ENCODE peak calls at places on chromosomes 5 and 9, in six cellular contexts. M is ovary, K is adrenal gland, C is A549, T is lower leg skin, J is thyroid gland. Q is an unnamed sample.

GRCh38 chr9:114224247-114224610 is 68.9 kb downstream of the COL27A1 start:
- DNase-seq in T (no peak), C (peak), M (no peak), J (no peak), K (no peak), Q (no peak)

GRCh38 chr5:164784230-164784629 is 1278.8 kb downstream of the MAT2B start:
- DNase-seq in C (no peak), M (no peak), J (no peak), T (no peak), K (no peak), Q (no peak)

GRCh38 chr5:142316051-142316450 is 8.8 kb downstream of the SPRY4 start:
- DNase-seq in T (no peak), C (no peak), K (no peak), J (peak), M (no peak), Q (no peak)

GRCh38 chr5:149271717-149272558 is at the start of gene AFAP1L1:
- DNase-seq in C (peak), J (peak), K (peak), M (peak), T (peak), Q (no peak)

GRCh38 chr5:146400206-146400605 is 46.9 kb upstream of the TCERG1 start:
- DNase-seq in J (no peak), M (no peak), K (no peak), T (no peak), C (no peak), Q (no peak)

GRCh38 chr5:73274870-73275756 is 102.1 kb downstream of the TMEM174 start:
- DNase-seq in T (no peak), M (no peak), C (no peak), J (no peak), K (no peak), Q (no peak)

GRCh38 chr9:4678679-4679267 is 596 bp upstream of the CDC37L1 start:
- DNase-seq in J (peak), M (no peak), C (peak), K (no peak), T (no peak), Q (no peak)

GRCh38 chr5:28678899-28679298 is 1640.5 kb upstream of the CDH9 start:
- DNase-seq in M (no peak), K (no peak), T (no peak), C (no peak), J (no peak), Q (no peak)

GRCh38 chr9:121743441-121744001 is 92.1 kb downstream of the DAB2IP start:
- DNase-seq in M (peak), J (peak), C (peak), T (peak), K (peak), Q (no peak)

GRCh38 chr5:18314192-18314778 is 680.0 kb downstream of the TAF11L14 start:
- DNase-seq in K (no peak), C (peak), T (no peak), J (no peak), M (no peak), Q (no peak)

GRCh38 chr9:121916008-121916407 is 177.1 kb downstream of the TTLL11 start:
- DNase-seq in T (no peak), M (no peak), C (no peak), K (no peak), J (no peak), Q (no peak)

GRCh38 chr9:95750725-95751644 is 124.5 kb upstream of the ERCC6L2 start:
- DNase-seq in K (no peak), J (no peak), T (no peak), C (no peak), M (no peak), Q (no peak)

GRCh38 chr5:120447706-120448239 is 16.3 kb upstream of the PRR16 start:
- DNase-seq in T (no peak), M (no peak), K (no peak), J (no peak), C (no peak), Q (no peak)

GRCh38 chr9:18493361-18494015 is 19.5 kb downstream of the ADAMTSL1 start:
- DNase-seq in J (no peak), T (no peak), C (no peak), K (no peak), M (no peak), Q (no peak)

GRCh38 chr9:72292184-72292787 is 72.7 kb downstream of the ZFAND5 start:
- DNase-seq in K (no peak), T (no peak), M (no peak), J (no peak), C (peak), Q (no peak)

GRCh38 chr5:88085462-88085861 is 183.2 kb downstream of the TMEM161B start:
- DNase-seq in C (no peak), K (no peak), J (no peak), M (no peak), T (no peak), Q (no peak)

GRCh38 chr5:128559300-128560297 is 21.6 kb upstream of the FBN2 start:
- DNase-seq in M (no peak), T (no peak), J (no peak), K (no peak), C (peak), Q (no peak)

GRCh38 chr5:90096415-90097081 is 313.0 kb downstream of the CETN3 start:
- DNase-seq in K (peak), T (peak), C (peak), J (no peak), M (no peak), Q (no peak)

GRCh38 chr5:152288917-152289595 is 116.0 kb downstream of the NMUR2 start:
- DNase-seq in K (no peak), J (peak), C (no peak), M (no peak), T (no peak), Q (no peak)

GRCh38 chr5:149002761-149003689 is 59.8 kb downstream of the SH3TC2 start:
- DNase-seq in K (no peak), T (no peak), J (no peak), M (no peak), C (peak), Q (peak)

GRCh38 chr5:176152191-176152932 is 85.9 kb upstream of the SIMC1 start:
- DNase-seq in T (no peak), K (no peak), J (peak), C (no peak), M (no peak), Q (no peak)

GRCh38 chr5:64295100-64295499 is 129.5 kb downstream of the RNF180 start:
- DNase-seq in T (no peak), K (no peak), C (no peak), J (no peak), M (no peak), Q (no peak)

GRCh38 chr5:111227805-111228204 is 3.6 kb downstream of the CAMK4 start:
- DNase-seq in K (no peak), T (no peak), C (no peak), J (no peak), M (no peak), Q (no peak)

GRCh38 chr5:33148076-33148501 is 292.7 kb upstream of the TARS1 start:
- DNase-seq in K (no peak), J (no peak), M (no peak), C (peak), T (no peak), Q (no peak)

GRCh38 chr9:121289554-121290370 is 21.8 kb downstream of the GSN start:
- DNase-seq in J (no peak), K (no peak), T (no peak), C (no peak), M (peak), Q (no peak)

GRCh38 chr9:27437652-27438373 is 86.3 kb upstream of the IFNK start:
- DNase-seq in T (no peak), C (no peak), J (no peak), K (no peak), M (no peak), Q (no peak)

GRCh38 chr9:135905380-135906282 is 1.7 kb downstream of the CAMSAP1 start:
- DNase-seq in M (peak), T (no peak), K (no peak), J (no peak), C (no peak), Q (no peak)

GRCh38 chr9:17171309-17172094 is 36.7 kb downstream of the CNTLN start:
- DNase-seq in K (no peak), J (no peak), M (no peak), C (no peak), T (no peak), Q (no peak)

GRCh38 chr9:2810424-2811075 is 33.3 kb downstream of the PUM3 start:
- DNase-seq in M (no peak), T (no peak), J (no peak), K (no peak), C (peak), Q (no peak)

GRCh38 chr5:171750316-171750788 is 35.3 kb upstream of the SMIM23 start:
- DNase-seq in J (peak), K (no peak), C (peak), T (no peak), M (no peak), Q (no peak)

GRCh38 chr5:139849942-139850341 is 54.3 kb downstream of the PSD2 start:
- DNase-seq in C (no peak), T (no peak), K (no peak), J (no peak), M (no peak), Q (no peak)

GRCh38 chr9:35728041-35728971 is 3.7 kb downstream of the TLN1 start:
- DNase-seq in J (peak), C (peak), M (peak), K (peak), T (peak), Q (no peak)

GRCh38 chr5:151214614-151215545 is 9.0 kb downstream of the CCDC69 start:
- DNase-seq in K (peak), T (no peak), J (no peak), M (no peak), C (no peak), Q (peak)

GRCh38 chr9:131622536-131622935 is 77.2 kb downstream of the PRRT1B start:
- DNase-seq in J (no peak), C (no peak), M (no peak), T (no peak), K (no peak), Q (no peak)

GRCh38 chr9:105656131-105656921 is 5.9 kb upstream of the TAL2 start:
- DNase-seq in J (peak), K (peak), C (peak), M (peak), T (no peak), Q (no peak)
- TF ChIP-seq POLR2A in J (no peak), K (no peak), C (no peak), M (no peak), T (no peak), Q (no peak)

GRCh38 chr5:44958943-44959342 is 150.2 kb downstream of the MRPS30 start:
- DNase-seq in J (no peak), T (no peak), K (no peak), M (no peak), C (no peak), Q (no peak)
- TF ChIP-seq POLR2A in J (no peak), T (no peak), K (no peak), M (no peak), C (no peak), Q (no peak)

GRCh38 chr5:1172670-1173404 is 28.6 kb upstream of the SLC6A19 start:
- DNase-seq in C (no peak), T (no peak), J (no peak), M (no peak), K (peak), Q (no peak)
- TF ChIP-seq POLR2A in C (no peak), T (no peak), J (no peak), M (no peak), K (no peak), Q (no peak)

GRCh38 chr5:132225165-132226032 is 2.3 kb downstream of the P4HA2 start:
- DNase-seq in T (peak), C (no peak), J (peak), M (peak), K (peak), Q (peak)
- TF ChIP-seq POLR2A in T (no peak), C (no peak), J (no peak), M (no peak), K (no peak), Q (no peak)

Q was measured in vagina.